ENCODE peak calls at places on chromosome 13, in six cellular contexts. A is HT-29, C is A172, V is NCI-H2029, M is non-pigmented ciliary epithelial cell, I is EH. K is an unnamed sample.

GRCh38 chr13:41075034-41075433 is 13.7 kb downstream of the WBP4 start:
- DNase-seq in A (peak), C (peak), V (no peak), M (no peak), I (peak), K (no peak)

GRCh38 chr13:32984857-32985626 is 31.2 kb upstream of the KL start:
- DNase-seq in A (peak), C (no peak), V (peak), M (no peak), I (no peak), K (no peak)

GRCh38 chr13:19860884-19861655 is 2.4 kb downstream of the ZMYM5 start:
- DNase-seq in A (peak), C (peak), V (no peak), M (no peak), I (peak), K (no peak)

GRCh38 chr13:45700971-45701900 is 884 bp upstream of the CBY2 start:
- DNase-seq in A (no peak), C (no peak), V (no peak), M (no peak), I (no peak), K (no peak)

GRCh38 chr13:75407998-75408397 is 74.0 kb downstream of the TBC1D4 start:
- DNase-seq in A (no peak), C (no peak), V (no peak), M (no peak), I (no peak), K (no peak)

GRCh38 chr13:30477346-30478235 is 11.9 kb upstream of the HMGB1 start:
- DNase-seq in A (no peak), C (no peak), V (no peak), M (no peak), I (no peak), K (no peak)

GRCh38 chr13:24202215-24202614 is 41.7 kb downstream of the SPATA13 start:
- DNase-seq in A (no peak), C (no peak), V (no peak), M (no peak), I (no peak), K (no peak)

GRCh38 chr13:40137400-40137799 is 481.9 kb downstream of the COG6 start:
- DNase-seq in A (no peak), C (no peak), V (no peak), M (no peak), I (no peak), K (no peak)

GRCh38 chr13:93670858-93671257 is 444.3 kb downstream of the GPC6 start:
- DNase-seq in A (no peak), C (no peak), V (peak), M (no peak), I (no peak), K (no peak)

GRCh38 chr13:25466880-25467279 is 95.1 kb downstream of the ATP8A2 start:
- DNase-seq in A (no peak), C (no peak), V (no peak), M (no peak), I (no peak), K (no peak)

GRCh38 chr13:98466634-98467236 is 110.2 kb downstream of the STK24 start:
- DNase-seq in A (peak), C (peak), V (no peak), M (no peak), I (peak), K (no peak)

GRCh38 chr13:44267966-44268365 is 105.7 kb upstream of the SERP2 start:
- DNase-seq in A (no peak), C (peak), V (no peak), M (peak), I (peak), K (no peak)

GRCh38 chr13:40190656-40191100 is 475.8 kb downstream of the FOXO1 start:
- DNase-seq in A (peak), C (peak), V (no peak), M (peak), I (peak), K (no peak)

GRCh38 chr13:40613192-40613818 is 53.1 kb downstream of the FOXO1 start:
- DNase-seq in A (no peak), C (no peak), V (no peak), M (no peak), I (no peak), K (peak)